ENCODE peak calls at places on chromosomes 13 and 19, in eight cellular contexts. F is activated CD8-positive, alpha-beta T cell treated with anti-CD3 and anti-CD28 coated beads for 36 hours; C is pancreas; D is left lobe of liver; I is lower lobe of right lung; B is effector memory CD8-positive, alpha-beta T cell; E is HCT116; A is activated CD8-positive, alpha-beta memory T cell treated with anti-CD3 and anti-CD28 coated beads, Interleukin-2, amount 10 ng/mL, durations not matched to agents 7 days and 5 days. L is an unnamed sample.
A peak's percentile ranks its signal among the peaks of the same experiment; 100 is the strongest.

GRCh38 chr13:40120781-40121180 is 465.3 kb downstream of the COG6 start:
- ATAC-seq in F (no peak), C (no peak), D (no peak), I (no peak), B (no peak), E (no peak), A (no peak), L (no peak)

GRCh38 chr19:45933759-45934158 is 19.2 kb upstream of the NANOS2 start:
- ATAC-seq in F (no peak), C (no peak), D (no peak), I (no peak), B (no peak), E (no peak), A (no peak), L (no peak)

GRCh38 chr19:5030822-5031221 is 61.9 kb downstream of the KDM4B start:
- ATAC-seq in F (no peak), C (no peak), D (peak; percentile 22), I (peak; percentile 9), B (no peak), E (no peak), A (no peak), L (peak; percentile 25)

GRCh38 chr13:109700176-109700575 is 86.2 kb downstream of the IRS2 start:
- ATAC-seq in F (no peak), C (no peak), D (no peak), I (peak; percentile 70), B (peak; percentile 40), E (no peak), A (no peak), L (no peak)

GRCh38 chr19:41595258-41595889 is 19.4 kb downstream of the CEACAM21 start:
- ATAC-seq in F (peak; percentile 95), C (peak; percentile 53), D (peak; percentile 93), I (peak; percentile 90), B (peak; percentile 90), E (peak; percentile 75), A (peak; percentile 96), L (peak; percentile 89)

GRCh38 chr19:19105365-19106060 is 32.8 kb downstream of the TMEM161A start:
- ATAC-seq in F (no peak), C (peak; percentile 52), D (no peak), I (peak; percentile 46), B (no peak), E (peak; percentile 87), A (no peak), L (peak; percentile 49)

GRCh38 chr13:42484396-42484795 is 89.6 kb upstream of the TNFSF11 start:
- ATAC-seq in F (no peak), C (no peak), D (no peak), I (no peak), B (no peak), E (no peak), A (no peak), L (no peak)

GRCh38 chr19:55097864-55098715 is 19.3 kb downstream of the PPP1R12C start:
- ATAC-seq in F (no peak), C (no peak), D (no peak), I (peak; percentile 52), B (no peak), E (no peak), A (no peak), L (no peak)

GRCh38 chr13:104592127-104592526 is 1525.9 kb upstream of the SLC10A2 start:
- ATAC-seq in F (no peak), C (no peak), D (no peak), I (no peak), B (no peak), E (peak; percentile 82), A (no peak), L (no peak)

GRCh38 chr13:109162248-109163051 is 533.0 kb downstream of the MYO16 start:
- ATAC-seq in F (peak; percentile 97), C (no peak), D (no peak), I (peak; percentile 67), B (peak; percentile 64), E (no peak), A (peak; percentile 82), L (peak; percentile 99)

GRCh38 chr13:49310251-49310650 is 62.5 kb downstream of the CDADC1 start:
- ATAC-seq in F (no peak), C (no peak), D (no peak), I (no peak), B (no peak), E (no peak), A (no peak), L (no peak)

GRCh38 chr19:49799798-49800376 is 13.2 kb downstream of the FUZ start:
- ATAC-seq in F (no peak), C (no peak), D (no peak), I (no peak), B (no peak), E (peak; percentile 66), A (no peak), L (no peak)

GRCh38 chr13:113671066-113672001 is 4.3 kb downstream of the GRK1 start:
- ATAC-seq in F (no peak), C (no peak), D (no peak), I (no peak), B (no peak), E (no peak), A (no peak), L (no peak)

GRCh38 chr19:860481-861098 is 1.1 kb downstream of the CFD start:
- ATAC-seq in F (peak; percentile 37), C (peak; percentile 42), D (peak; percentile 41), I (peak; percentile 79), B (peak; percentile 44), E (peak; percentile 79), A (peak; percentile 28), L (peak; percentile 56)

GRCh38 chr13:79490846-79491245 is 9.9 kb downstream of the NDFIP2 start:
- ATAC-seq in F (no peak), C (peak; percentile 36), D (no peak), I (no peak), B (no peak), E (no peak), A (no peak), L (no peak)

GRCh38 chr19:48821633-48822032 is 10.8 kb upstream of the BCAT2 start:
- ATAC-seq in F (no peak), C (no peak), D (no peak), I (no peak), B (no peak), E (no peak), A (no peak), L (no peak)

GRCh38 chr19:4233282-4233853 is 4.0 kb downstream of the EBI3 start:
- ATAC-seq in F (peak; percentile 54), C (no peak), D (peak; percentile 64), I (peak; percentile 54), B (peak; percentile 61), E (peak; percentile 84), A (peak; percentile 65), L (no peak)

GRCh38 chr13:46947425-46948191 is 50.8 kb upstream of the HTR2A start:
- ATAC-seq in F (no peak), C (no peak), D (no peak), I (no peak), B (no peak), E (no peak), A (no peak), L (no peak)

GRCh38 chr19:45172173-45172572 is 5.9 kb downstream of the TRAPPC6A start:
- ATAC-seq in F (peak; percentile 24), C (no peak), D (no peak), I (no peak), B (peak; percentile 55), E (no peak), A (peak; percentile 62), L (no peak)

GRCh38 chr13:59409211-59409610 is 754.5 kb downstream of the DIAPH3 start:
- ATAC-seq in F (no peak), C (peak; percentile 94), D (no peak), I (no peak), B (no peak), E (no peak), A (no peak), L (no peak)

GRCh38 chr19:21138130-21138529 is 3.7 kb upstream of the ZNF431 start:
- ATAC-seq in F (no peak), C (no peak), D (no peak), I (no peak), B (no peak), E (no peak), A (no peak), L (no peak)